ENCODE peak calls at places on chromosome 4, in four cellular contexts. I, Z, M and X are unnamed samples. For H4K20me1, the result is how much of the 10 kb centered on the place peaks cover.

GRCh38 chr4:89491731-89492235 is 184.2 kb upstream of the GPRIN3 start:
- DNase-seq in M (no peak), Z (no peak), I (no peak), X (no peak)

GRCh38 chr4:146040623-146041022 is 102.0 kb upstream of the ZNF827 start:
- DNase-seq in Z (no peak), M (no peak), I (no peak), X (no peak)

GRCh38 chr4:166252487-166253402 is 379.7 kb downstream of the TLL1 start:
- DNase-seq in M (no peak), Z (peak), I (no peak), X (no peak)

GRCh38 chr4:112270643-112271484 is 14.8 kb downstream of the TIFA start:
- DNase-seq in I (no peak), M (peak), Z (peak), X (no peak)

GRCh38 chr4:83240379-83240875 is 44.2 kb downstream of the COQ2 start:
- DNase-seq in Z (no peak), M (no peak), I (no peak), X (no peak)

GRCh38 chr4:113555868-113556267 is 205.7 kb downstream of the CAMK2D start:
- DNase-seq in M (no peak), I (no peak), Z (no peak), X (no peak)

GRCh38 chr4:123536225-123536624 is 139.6 kb downstream of the SPRY1 start:
- DNase-seq in Z (no peak), M (no peak), I (no peak), X (no peak)

GRCh38 chr4:153618831-153619230 is 65.2 kb upstream of the TLR2 start:
- DNase-seq in Z (no peak), M (peak), I (no peak), X (no peak)

GRCh38 chr4:141099326-141099725 is 33.9 kb downstream of the RNF150 start:
- DNase-seq in M (peak), I (no peak), Z (no peak), X (no peak)

GRCh38 chr4:72817012-72817411 is 248.0 kb upstream of the ADAMTS3 start:
- DNase-seq in M (no peak), I (no peak), Z (no peak), X (no peak)

GRCh38 chr4:4412661-4413372 is 25.9 kb downstream of the NSG1 start:
- DNase-seq in M (no peak), Z (no peak), I (no peak), X (no peak)

GRCh38 chr4:109982521-109982920 is 69.8 kb downstream of the EGF start:
- DNase-seq in M (no peak), Z (no peak), I (no peak), X (no peak)

GRCh38 chr4:7280906-7281305 is 88.6 kb downstream of the SORCS2 start:
- DNase-seq in I (no peak), M (peak), Z (peak), X (peak)

GRCh38 chr4:76764251-76764650 is 133.7 kb downstream of the SOWAHB start:
- DNase-seq in I (no peak), Z (no peak), M (peak), X (no peak)

GRCh38 chr4:30716158-30716557 is 4.0 kb upstream of the PCDH7 start:
- DNase-seq in I (no peak), M (peak), Z (peak), X (no peak)

GRCh38 chr4:47145630-47146029 is 114.3 kb downstream of the GABRB1 start:
- DNase-seq in Z (peak), I (no peak), M (peak), X (no peak)

GRCh38 chr4:128068927-128069326 is 7.8 kb downstream of the LARP1B start:
- DNase-seq in I (no peak), M (peak), Z (peak), X (no peak)

GRCh38 chr4:22483551-22483981 is 32.3 kb downstream of the ADGRA3 start:
- DNase-seq in I (no peak), Z (peak), M (peak), X (peak)

GRCh38 chr4:186554485-186554884 is 882 bp downstream of the MTNR1A start:
- DNase-seq in I (no peak), Z (peak), M (no peak), X (no peak)

GRCh38 chr4:187995322-187996207 is at the start of gene ZFP42:
- DNase-seq in Z (no peak), I (no peak), M (no peak), X (no peak)

GRCh38 chr4:7167706-7168105 is 24.6 kb upstream of the SORCS2 start:
- DNase-seq in M (no peak), Z (no peak), I (no peak), X (no peak)

GRCh38 chr4:47930971-47931804 is 16.8 kb upstream of the NFXL1 start:
- DNase-seq in M (peak), I (no peak), Z (peak), X (no peak)

GRCh38 chr4:102825261-102826071 is 1.9 kb downstream of the UBE2D3 start:
- DNase-seq in Z (peak), I (no peak), M (peak), X (no peak)

GRCh38 chr4:69830529-69831269 is 29.2 kb downstream of the SULT1E1 start:
- DNase-seq in M (no peak), I (no peak), Z (peak), X (no peak)

GRCh38 chr4:40241936-40242590 is 45.2 kb downstream of the RHOH start:
- DNase-seq in Z (no peak), I (no peak), M (no peak), X (no peak)

GRCh38 chr4:113468165-113469022 is 293.1 kb downstream of the CAMK2D start:
- DNase-seq in M (peak), Z (peak), I (peak), X (peak)

GRCh38 chr4:111602848-111603247 is 542.4 kb upstream of the FAM241A start:
- DNase-seq in Z (no peak), M (peak), I (no peak), X (no peak)

GRCh38 chr4:8294775-8295174 is 25.2 kb downstream of the HTRA3 start:
- DNase-seq in M (no peak), I (no peak), Z (no peak), X (no peak)

GRCh38 chr4:186058980-186059316 is 10.0 kb upstream of the TLR3 start:
- DNase-seq in M (no peak), Z (no peak), I (no peak), X (no peak)

GRCh38 chr4:141058739-141059507 is 74.3 kb downstream of the RNF150 start:
- DNase-seq in I (no peak), Z (no peak), M (peak), X (no peak)

GRCh38 chr4:129852434-129852833 is 756.5 kb downstream of the C4orf33 start:
- DNase-seq in M (no peak), I (no peak), Z (no peak), X (no peak)

GRCh38 chr4:48949518-48950207 is 36.4 kb upstream of the CWH43 start:
- DNase-seq in Z (peak), I (no peak), M (no peak), X (no peak)

GRCh38 chr4:15771419-15772058 is 6.6 kb upstream of the CD38 start:
- DNase-seq in Z (no peak), M (no peak), I (no peak), X (no peak)

GRCh38 chr4:177051473-177052060 is 258.1 kb upstream of the NEIL3 start:
- DNase-seq in M (peak), I (no peak), Z (peak), X (peak)

GRCh38 chr4:7554885-7555284 is 120.2 kb upstream of the PSAPL1 start:
- DNase-seq in Z (no peak), M (no peak), I (no peak), X (no peak)

GRCh38 chr4:23455482-23455881 is 434.4 kb downstream of the PPARGC1A start:
- DNase-seq in M (no peak), I (no peak), Z (no peak), X (no peak)

GRCh38 chr4:65050786-65051185 is 619.5 kb downstream of the EPHA5 start:
- DNase-seq in M (no peak), I (no peak), Z (no peak), X (no peak)

GRCh38 chr4:119946359-119946758 is 120.3 kb downstream of the MAD2L1 start:
- DNase-seq in I (no peak), Z (no peak), M (peak), X (no peak)

GRCh38 chr4:124146071-124146470 is 566.5 kb downstream of the ANKRD50 start:
- DNase-seq in I (no peak), Z (no peak), M (no peak), X (no peak)

GRCh38 chr4:77240469-77241066 is 83.6 kb downstream of the CCNG2 start:
- DNase-seq in Z (peak), I (peak), M (peak), X (peak)

GRCh38 chr4:134202136-134202535 is 547 bp upstream of the PABPC4L start:
- DNase-seq in Z (no peak), I (no peak), M (no peak), X (no peak)
- H3K27ac ChIP-seq in Z (no peak), I (no peak), M (no peak), X (no peak)

GRCh38 chr4:26372525-26373172 is 51.8 kb downstream of the RBPJ start:
- DNase-seq in M (peak), Z (peak), I (peak), X (peak)
- H4K20me1 ChIP-seq in M (half or more), Z (under half), I (under half), X (under half)

DNA sequence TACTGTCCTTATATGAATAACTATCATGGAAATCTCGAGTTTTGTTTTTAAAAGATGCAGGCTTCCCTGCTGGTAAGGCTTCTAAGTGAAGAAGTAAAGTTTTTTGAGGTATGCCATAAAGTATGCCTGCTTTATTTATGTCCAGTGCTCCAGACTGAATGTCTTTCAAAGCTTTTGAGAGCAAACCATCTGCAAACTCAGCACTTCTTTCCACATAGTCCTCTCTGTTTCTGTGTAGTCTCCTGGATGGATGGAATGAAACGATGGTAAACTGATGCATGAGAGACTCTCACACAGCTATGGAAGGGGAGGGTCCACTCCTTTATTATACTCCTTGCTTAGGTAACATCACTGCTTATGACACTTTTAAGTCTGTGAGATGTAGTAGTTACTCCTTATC is 73.7 kb downstream of the NCAPG start:
- DNase-seq in I (no peak), Z (no peak), M (no peak), X (no peak)
- H3K27ac ChIP-seq in I (no peak), Z (no peak), M (peak), X (no peak)

GRCh38 chr4:10085386-10085785 is 31.2 kb downstream of the WDR1 start:
- DNase-seq in M (no peak), I (no peak), Z (no peak), X (no peak)

GRCh38 chr4:10086506-10087120 is 30.0 kb downstream of the WDR1 start:
- DNase-seq in I (no peak), M (no peak), Z (no peak), X (no peak)

GRCh38 chr4:10084651-10085320 is 31.8 kb downstream of the WDR1 start:
- DNase-seq in M (no peak), Z (no peak), I (no peak), X (no peak)

GRCh38 chr4:10087152-10087791 is 29.3 kb downstream of the WDR1 start:
- DNase-seq in I (no peak), Z (no peak), M (no peak), X (no peak)

DNA sequence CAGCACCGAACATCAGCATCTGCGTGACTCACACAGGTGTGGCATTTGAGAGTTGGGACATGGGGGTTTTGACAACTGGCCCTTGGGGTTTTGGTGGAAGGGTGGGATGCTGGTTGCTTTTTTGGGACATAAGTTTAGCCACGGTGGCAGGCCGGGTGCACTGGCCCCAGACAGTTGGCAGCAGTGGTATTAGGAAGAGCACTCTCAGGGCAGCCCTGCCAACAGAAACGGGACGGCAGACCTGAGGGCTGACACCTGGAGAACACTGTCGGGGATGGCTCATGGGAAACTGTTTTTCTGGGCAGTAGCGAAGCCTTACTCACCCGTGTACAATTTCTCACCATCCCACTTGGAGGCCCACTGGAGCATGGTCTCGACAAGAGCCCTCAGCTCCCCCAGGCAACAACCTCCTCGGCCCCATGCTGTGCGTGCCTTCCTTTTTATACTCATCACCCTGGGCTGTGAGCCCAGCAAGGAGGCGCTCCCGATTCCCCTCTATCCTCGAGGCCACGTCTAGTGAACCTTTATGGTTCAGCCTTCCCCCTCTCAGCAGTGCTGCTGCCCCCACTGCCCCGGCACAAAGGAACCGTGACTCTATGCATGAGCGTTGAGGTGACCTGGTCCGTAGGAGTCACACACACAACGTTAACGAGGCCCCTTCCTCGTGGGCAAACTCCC is 30.6 kb downstream of the WDR1 start:
- DNase-seq in Z (no peak), M (no peak), I (no peak), X (no peak)
- H4K20me1 ChIP-seq in Z (under half), M (half or more), I (under half), X (under half)

GRCh38 chr4:106507440-106507839 is 138.9 kb upstream of the GIMD1 start:
- DNase-seq in I (no peak), Z (no peak), M (no peak), X (no peak)
- H3K27ac ChIP-seq in I (no peak), Z (no peak), M (no peak), X (no peak)

DNA sequence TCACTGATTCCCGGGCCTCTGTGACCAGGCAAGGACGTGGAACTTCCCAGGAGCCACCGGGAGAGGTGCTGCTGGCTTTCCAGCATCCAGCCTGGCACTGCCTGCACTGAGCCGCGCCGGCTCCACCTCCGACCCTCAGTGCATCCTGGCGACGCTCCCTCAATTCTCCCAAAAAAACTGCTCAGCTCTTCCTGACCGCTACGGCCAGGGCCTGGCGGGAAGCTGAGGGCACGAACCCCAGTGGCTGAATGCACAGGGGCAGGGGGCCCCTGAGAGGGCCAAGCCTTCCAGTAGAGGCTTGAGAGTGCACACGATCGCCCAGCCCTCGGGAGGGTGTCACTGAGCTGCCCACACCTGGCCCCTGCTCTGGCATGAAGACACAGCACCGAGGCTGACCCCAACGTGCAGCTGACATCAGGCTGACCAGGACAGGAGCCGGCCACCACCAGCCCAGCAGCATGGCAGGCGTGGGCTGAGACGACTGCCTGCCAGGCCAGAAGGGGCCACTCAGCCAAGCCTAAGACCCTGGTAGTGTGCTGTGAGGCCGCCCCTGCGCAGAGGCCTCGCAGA is 6.9 kb downstream of the CTBP1 start:
- DNase-seq in M (no peak), Z (no peak), I (no peak), X (no peak)
- H4K20me1 ChIP-seq in M (half or more), Z (under half), I (half or more), X (under half)

DNA sequence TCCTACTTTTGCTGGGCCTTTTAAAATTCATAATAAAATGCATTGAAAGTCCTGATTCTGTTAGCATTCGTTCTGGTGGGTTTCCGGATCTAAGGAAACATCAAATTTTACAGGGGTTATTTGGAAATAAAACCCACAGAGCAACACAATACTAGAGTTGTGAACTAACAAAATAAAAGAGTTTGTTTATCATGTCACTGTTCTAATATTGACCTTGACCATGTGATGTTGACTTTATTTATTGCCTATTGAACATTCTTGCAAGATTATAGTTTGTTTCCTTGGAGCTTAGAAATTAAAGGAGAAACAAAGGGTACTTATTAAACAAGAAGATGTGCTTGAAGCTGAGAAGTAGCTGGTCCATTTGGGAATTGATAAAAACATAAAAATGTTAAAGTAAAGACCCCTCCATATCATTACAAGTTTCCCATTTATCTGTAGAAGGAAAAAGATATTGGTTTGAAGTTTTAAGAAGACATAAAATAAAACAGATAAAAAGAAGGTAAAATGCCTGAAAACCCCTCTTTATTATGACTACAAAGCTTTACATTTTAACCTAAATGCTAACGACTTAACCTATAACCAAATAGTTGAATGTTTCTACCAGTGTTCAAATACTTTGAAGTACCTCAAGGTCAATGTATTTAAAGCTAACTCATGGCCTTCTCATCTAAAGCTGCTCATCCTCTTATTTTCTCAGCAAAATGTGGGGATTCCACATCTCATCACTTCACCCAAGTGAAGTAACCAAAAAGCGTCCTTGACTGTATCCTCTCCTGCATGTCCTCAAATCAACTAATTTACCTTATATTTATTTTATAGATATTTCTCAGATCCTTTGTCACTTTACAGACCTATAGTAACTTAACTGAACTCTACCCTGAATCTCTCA is 179.6 kb downstream of the GASK1B start:
- DNase-seq in Z (no peak), M (no peak), I (no peak), X (no peak)
- H3K27ac ChIP-seq in Z (no peak), M (peak), I (no peak), X (no peak)

DNA sequence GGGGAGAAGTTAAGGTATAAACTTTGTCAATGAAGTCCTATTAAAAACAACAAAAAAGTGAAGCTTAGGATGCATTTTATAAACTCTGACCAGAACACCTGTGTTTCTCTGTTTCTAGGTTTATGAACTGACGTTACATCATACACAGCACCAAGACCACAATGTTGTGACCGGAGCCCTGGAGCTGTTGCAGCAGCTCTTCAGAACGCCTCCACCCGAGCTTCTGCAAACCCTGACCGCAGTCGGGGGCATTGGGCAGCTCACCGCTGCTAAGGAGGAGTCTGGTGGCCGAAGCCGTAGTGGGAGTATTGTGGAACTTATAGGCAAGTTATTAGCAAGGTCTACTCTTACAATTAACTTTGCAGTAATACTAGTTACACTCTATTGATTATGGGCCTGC is 46.6 kb downstream of the HTT start:
- DNase-seq in M (no peak), I (no peak), Z (no peak), X (no peak)
- H4K20me1 ChIP-seq in M (under half), I (under half), Z (under half), X (under half)

DNA sequence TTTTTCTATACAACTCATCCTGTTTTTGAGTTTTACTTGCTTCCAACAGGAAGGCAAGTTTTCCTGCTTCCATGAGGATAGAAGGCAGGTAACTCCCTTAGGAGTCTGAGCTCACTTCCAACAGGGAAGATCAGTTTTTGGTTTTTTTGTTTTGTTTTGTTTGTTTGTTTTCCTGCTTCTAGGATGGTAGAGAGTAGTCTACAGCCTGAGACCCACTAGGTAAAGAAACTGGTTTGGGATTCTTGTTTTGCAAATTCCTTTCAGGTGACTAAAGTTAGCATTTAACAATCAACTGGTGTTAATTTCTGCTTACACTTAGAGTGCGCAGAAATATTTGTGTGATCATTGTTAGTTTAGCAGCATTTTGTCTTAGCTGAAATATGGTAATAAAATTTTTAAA is 227.8 kb upstream of the TACR3 start:
- DNase-seq in I (no peak), Z (no peak), M (no peak), X (no peak)
- H3K27ac ChIP-seq in I (no peak), Z (no peak), M (no peak), X (no peak)